ENCODE peak calls at places on chromosomes 7 and 10, in four cellular contexts. Y, R, C and D are unnamed samples.

GRCh38 chr10:124742418-124743187 is 1.6 kb downstream of the FAM53B start:
- DNase-seq in Y (peak), R (peak), C (no peak), D (no peak)

GRCh38 chr7:149020483-149020882 is 7.8 kb downstream of the PDIA4 start:
- DNase-seq in Y (no peak), R (no peak), C (no peak), D (no peak)

GRCh38 chr10:71234017-71234894 is 21.9 kb downstream of the UNC5B start:
- DNase-seq in Y (no peak), R (no peak), C (no peak), D (no peak)

GRCh38 chr7:142323706-142324105 is 65.8 kb upstream of the PRSS58 start:
- DNase-seq in Y (no peak), R (peak), C (peak), D (no peak)

GRCh38 chr7:101169838-101170531 is 4.6 kb upstream of the VGF start:
- DNase-seq in Y (peak), R (peak), C (peak), D (peak)

GRCh38 chr10:100670828-100671479 is 74.4 kb upstream of the PAX2 start:
- DNase-seq in Y (peak), R (no peak), C (peak), D (no peak)

GRCh38 chr10:48253970-48254657 is 20.4 kb downstream of the FRMPD2 start:
- DNase-seq in Y (no peak), R (no peak), C (no peak), D (peak)

GRCh38 chr10:102669206-102670064 is 25.2 kb downstream of the TRIM8 start:
- DNase-seq in Y (peak), R (no peak), C (peak), D (no peak)

GRCh38 chr10:79349766-79350406 is 2.6 kb downstream of the PPIF start:
- DNase-seq in Y (no peak), R (no peak), C (peak), D (no peak)

GRCh38 chr10:114479836-114480235 is 75.5 kb upstream of the AFAP1L2 start:
- DNase-seq in Y (no peak), R (no peak), C (no peak), D (no peak)

GRCh38 chr10:110591760-110592159 is 24.3 kb downstream of the SMC3 start:
- DNase-seq in Y (no peak), R (no peak), C (no peak), D (no peak)

GRCh38 chr7:48887500-48887899 is 36.8 kb upstream of the CDC14C start:
- DNase-seq in Y (no peak), R (no peak), C (no peak), D (no peak)

GRCh38 chr10:24904830-24905229 is 47.6 kb downstream of the PRTFDC1 start:
- DNase-seq in Y (no peak), R (no peak), C (no peak), D (no peak)

GRCh38 chr7:100889761-100890639 is 485 bp upstream of the UFSP1 start:
- DNase-seq in Y (peak), R (peak), C (peak), D (peak)

GRCh38 chr7:36911788-36912187 is 187.5 kb upstream of the AOAH start:
- DNase-seq in Y (no peak), R (no peak), C (no peak), D (no peak)

GRCh38 chr10:62614389-62615157 is 189.9 kb upstream of the ADO start:
- DNase-seq in Y (peak), R (no peak), C (no peak), D (no peak)

GRCh38 chr10:43259981-43260761 is 6.7 kb downstream of the RASGEF1A start:
- DNase-seq in Y (no peak), R (no peak), C (peak), D (no peak)

GRCh38 chr7:18693401-18693800 is 197.9 kb downstream of the HDAC9 start:
- DNase-seq in Y (peak), R (no peak), C (no peak), D (peak)

GRCh38 chr10:3330687-3331086 is 158.1 kb upstream of the PITRM1 start:
- DNase-seq in Y (peak), R (no peak), C (no peak), D (peak)

GRCh38 chr10:117239031-117239430 is 1.9 kb upstream of the SLC18A2 start:
- DNase-seq in Y (no peak), R (no peak), C (no peak), D (no peak)

GRCh38 chr7:148142660-148143248 is 447.8 kb upstream of the C7orf33 start:
- DNase-seq in Y (peak), R (peak), C (peak), D (peak)

GRCh38 chr10:29980084-29980483 is 79.3 kb downstream of the JCAD start:
- DNase-seq in Y (no peak), R (no peak), C (peak), D (peak)

GRCh38 chr10:95833038-95833673 is 74.6 kb upstream of the CC2D2B start:
- DNase-seq in Y (peak), R (no peak), C (no peak), D (no peak)

GRCh38 chr10:62554632-62555199 is 180.5 kb downstream of the ZNF365 start:
- DNase-seq in Y (peak), R (no peak), C (peak), D (peak)